ENCODE peak calls at places on chromosome 9, in four cellular contexts. R is gastrocnemius medialis, V is suprapubic skin, A is transverse colon. T is an unnamed sample.

GRCh38 chr9:71853084-71853483 is 57.9 kb downstream of the ABHD17B start:
- DNase-seq in A (no peak), R (no peak), V (no peak), T (no peak)

GRCh38 chr9:96587916-96588315 is 31.7 kb downstream of the CDC14B start:
- DNase-seq in V (no peak), A (no peak), R (no peak), T (no peak)

GRCh38 chr9:110208031-110208430 is at the start of gene C9orf152:
- DNase-seq in V (peak; percentile 79), R (no peak), A (peak; percentile 71), T (no peak)

GRCh38 chr9:20985851-20986600 is 45.4 kb downstream of the HACD4 start:
- DNase-seq in A (no peak), V (no peak), R (no peak), T (no peak)

GRCh38 chr9:137237759-137238726 is 3.0 kb upstream of the TUBB4B start:
- DNase-seq in V (no peak), A (peak; percentile 75), R (peak; percentile 67), T (peak; percentile 42)

GRCh38 chr9:21741151-21741550 is 61.3 kb upstream of the MTAP start:
- DNase-seq in V (no peak), A (no peak), R (no peak), T (no peak)

GRCh38 chr9:83020327-83020726 is 42.6 kb downstream of the RASEF start:
- DNase-seq in V (no peak), R (no peak), A (no peak), T (no peak)

GRCh38 chr9:113934167-113934566 is 58.1 kb downstream of the ZNF618 start:
- DNase-seq in R (no peak), A (no peak), V (no peak), T (no peak)

GRCh38 chr9:108047264-108047663 is 557.7 kb upstream of the KLF4 start:
- DNase-seq in V (no peak), R (no peak), A (no peak), T (no peak)

GRCh38 chr9:130330202-130330601 is 64.6 kb downstream of the HMCN2 start:
- DNase-seq in R (no peak), A (no peak), V (no peak), T (no peak)

GRCh38 chr9:115514454-115514853 is 396.5 kb upstream of the TNC start:
- DNase-seq in R (no peak), A (no peak), V (no peak), T (no peak)

GRCh38 chr9:110069326-110070248 is 138.4 kb downstream of the C9orf152 start:
- DNase-seq in A (no peak), R (no peak), V (peak; percentile 85), T (no peak)

GRCh38 chr9:69466151-69466550 is 141.1 kb downstream of the ENTREP1 start:
- DNase-seq in A (no peak), R (no peak), V (no peak), T (no peak)

GRCh38 chr9:84794981-84795637 is 125.6 kb downstream of the NTRK2 start:
- DNase-seq in R (no peak), V (no peak), A (no peak), T (no peak)

GRCh38 chr9:75914002-75914401 is 23.5 kb downstream of the PCSK5 start:
- DNase-seq in R (no peak), A (no peak), V (no peak), T (no peak)

DNA sequence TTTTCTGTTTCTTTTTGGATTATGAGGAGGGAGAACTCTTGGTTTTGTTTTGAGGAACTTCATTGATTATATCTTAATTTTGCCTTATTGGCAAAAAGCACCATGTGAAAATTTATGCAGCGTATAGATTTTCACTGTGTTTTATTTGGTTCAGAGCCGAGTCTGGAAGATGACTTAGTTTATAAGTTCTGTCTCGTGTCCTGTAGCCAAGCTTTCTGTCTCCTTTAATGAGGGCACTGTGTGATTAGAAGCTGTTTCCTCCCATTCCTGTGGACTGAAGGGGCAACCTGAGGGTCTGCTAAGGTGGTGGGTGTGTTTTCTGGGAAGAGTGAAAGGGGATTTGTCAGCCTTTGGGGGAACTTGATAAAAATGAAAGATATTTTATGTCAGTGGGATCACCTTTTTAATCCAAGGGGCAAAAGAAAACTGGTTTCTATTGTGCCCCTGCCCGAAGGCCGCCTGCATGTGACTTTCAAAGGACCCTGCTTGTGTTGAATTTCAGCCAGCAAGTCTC is 262.1 kb downstream of the FANCC start:
- DNase-seq in A (no peak), R (no peak), V (no peak), T (no peak)
- H3K4me3 ChIP-seq in A (no peak overlapping the region), R (peak overlapping the region; percentile 39), V (peak overlapping the region; percentile 27), T (no peak overlapping the region)

GRCh38 chr9:134641173-134641985 is at the start of gene COL5A1:
- DNase-seq in V (peak; percentile 93), A (peak; percentile 80), R (peak; percentile 74), T (no peak)
- TF ChIP-seq POLR2A in V (no peak), A (peak; percentile 81), R (peak; percentile 43), T (no peak)

GRCh38 chr9:38047301-38048251 is 21.5 kb downstream of the SHB start:
- DNase-seq in R (peak; percentile 31), A (peak; percentile 76), V (no peak), T (peak; percentile 23)
- H3K4me3 ChIP-seq in R (no peak overlapping the region), A (no peak overlapping the region), V (peak overlapping the region; percentile 2), T (no peak overlapping the region)

GRCh38 chr9:125125523-125125922 is 17.8 kb downstream of the SCAI start:
- DNase-seq in A (no peak), V (no peak), R (no peak), T (no peak)

GRCh38 chr9:125131778-125132177 is 11.6 kb downstream of the SCAI start:
- DNase-seq in A (no peak), V (no peak), R (no peak), T (no peak)

GRCh38 chr9:125121156-125121555 is 22.2 kb downstream of the SCAI start:
- DNase-seq in R (no peak), V (no peak), A (no peak), T (no peak)

DNA sequence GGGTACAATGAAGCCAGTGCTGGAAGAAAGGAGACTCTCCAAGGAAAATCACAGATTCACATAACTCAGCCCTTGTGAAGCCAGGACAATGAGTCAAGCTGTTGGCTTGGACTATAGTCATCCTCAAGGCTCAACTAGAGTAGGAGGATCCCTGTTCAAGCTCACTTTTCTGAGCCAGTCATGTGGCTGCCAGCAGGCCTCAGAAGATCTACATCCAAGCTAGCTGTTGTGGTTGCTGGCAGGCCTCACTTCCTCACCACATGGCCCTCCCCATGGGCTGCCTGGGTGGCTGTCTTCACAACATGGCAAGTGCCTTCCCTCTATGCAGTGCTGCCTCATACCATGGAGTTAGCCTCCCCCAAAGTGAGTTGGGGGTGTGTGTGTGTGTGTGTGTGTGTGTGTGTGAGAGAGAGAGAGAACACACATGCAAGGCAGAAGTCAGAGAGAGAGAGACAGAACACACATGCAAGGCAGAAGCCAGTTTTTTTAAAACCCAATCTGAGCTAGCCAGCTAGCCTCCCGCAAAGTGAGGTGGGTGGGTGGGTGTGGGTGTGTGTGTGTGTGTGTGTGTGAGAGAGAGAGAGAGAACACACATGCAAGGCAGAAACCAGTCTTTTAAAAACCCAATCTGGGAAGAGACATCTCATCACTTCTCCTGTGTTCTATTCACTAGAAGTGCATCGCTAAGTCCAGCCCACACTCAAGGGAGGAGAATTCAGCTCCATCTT is 17.1 kb downstream of the SCAI start:
- DNase-seq in A (peak; percentile 70), V (peak; percentile 92), R (peak; percentile 89), T (peak; percentile 92)
- TF ChIP-seq POLR2A in A (no peak), V (no peak), R (no peak), T (no peak)

DNA sequence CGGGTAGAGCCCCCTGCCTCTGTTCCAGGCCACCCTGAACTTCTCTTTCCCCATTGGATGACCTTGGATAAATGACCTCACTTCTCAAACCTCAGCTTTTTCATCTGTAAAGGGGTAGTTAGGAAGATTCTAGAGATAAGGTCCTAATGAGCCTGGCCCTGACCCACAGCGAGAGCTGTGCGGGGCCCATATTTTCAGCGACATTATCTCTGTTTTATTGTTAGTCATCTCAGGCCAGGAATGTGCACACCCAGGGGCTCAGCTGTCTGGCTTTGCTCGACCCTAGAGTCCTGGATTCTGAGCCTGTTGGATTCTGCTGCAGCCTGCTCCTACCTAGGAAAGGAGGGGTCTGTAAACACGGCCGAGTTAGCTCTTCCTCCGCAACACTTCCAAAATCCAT is 81.2 kb upstream of the LMX1B start:
- DNase-seq in V (no peak), R (no peak), A (no peak), T (no peak)
- H3K4me3 ChIP-seq in V (no peak overlapping the region), R (no peak overlapping the region), A (no peak overlapping the region), T (no peak overlapping the region)

GRCh38 chr9:63859475-63860215 is 1425.4 kb downstream of the FOXD4L5 start:
- DNase-seq in R (peak; percentile 10), V (no peak), A (no peak), T (no peak)
- TF ChIP-seq POLR2A in R (no peak), V (no peak), A (no peak), T (no peak)

GRCh38 chr9:135858491-135859185 is 48.7 kb downstream of the CAMSAP1 start:
- DNase-seq in R (no peak), V (no peak), A (no peak), T (no peak)

GRCh38 chr9:135862781-135863180 is 44.6 kb downstream of the CAMSAP1 start:
- DNase-seq in R (no peak), V (no peak), A (no peak), T (no peak)

GRCh38 chr9:135869916-135870315 is 37.4 kb downstream of the CAMSAP1 start:
- DNase-seq in A (no peak), V (no peak), R (no peak), T (no peak)

GRCh38 chr9:135865531-135865930 is 41.8 kb downstream of the CAMSAP1 start:
- DNase-seq in V (no peak), A (no peak), R (no peak), T (no peak)

GRCh38 chr9:135864447-135865049 is 42.8 kb downstream of the CAMSAP1 start:
- DNase-seq in V (no peak), A (peak; percentile 59), R (peak; percentile 39), T (peak; percentile 62)
- H3K4me3 ChIP-seq in V (no peak overlapping the region), A (no peak overlapping the region), R (no peak overlapping the region), T (no peak overlapping the region)

GRCh38 chr9:4553951-4554381 is 63.7 kb downstream of the SLC1A1 start:
- DNase-seq in V (no peak), A (no peak), R (no peak), T (no peak)
- TF ChIP-seq POLR2A in V (no peak), A (no peak), R (no peak), T (no peak)

DNA sequence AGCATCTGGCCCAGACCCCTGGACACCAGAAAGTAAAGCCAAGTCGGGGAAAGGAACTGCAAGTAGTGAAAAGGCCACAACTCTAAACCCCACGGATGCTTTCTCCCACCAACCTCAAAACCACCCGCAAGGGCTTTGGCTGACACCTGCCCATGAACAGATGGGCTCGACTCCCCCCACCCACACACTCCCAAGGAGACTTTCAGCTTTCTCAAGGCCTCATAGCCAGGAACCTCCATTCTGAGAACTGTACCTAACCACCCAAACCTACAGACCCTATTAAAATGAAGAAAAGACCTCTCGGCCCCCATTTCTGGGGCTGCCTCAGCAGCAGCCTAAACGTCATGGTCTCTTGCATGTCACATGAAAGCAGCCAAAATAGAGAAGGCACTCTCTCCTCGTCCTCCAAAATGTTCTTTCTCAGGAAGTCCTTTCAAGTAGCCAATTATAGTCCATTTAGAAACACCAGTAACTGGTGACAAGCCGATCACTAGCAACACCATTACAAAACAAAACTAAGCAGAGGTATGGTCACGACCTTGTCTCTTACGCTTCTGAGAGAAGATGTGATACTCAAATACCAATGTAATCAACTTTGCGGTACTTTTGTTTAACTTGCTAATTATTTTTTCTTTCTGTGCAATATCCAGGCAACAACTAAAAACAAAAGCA is 2.9 kb downstream of the B4GALT1 start:
- DNase-seq in V (no peak), R (peak; percentile 31), A (peak; percentile 37), T (no peak)
- H3K4me3 ChIP-seq in V (peak overlapping the region; percentile 87), R (peak overlapping the region; percentile 97), A (no peak overlapping the region), T (no peak overlapping the region)